ENCODE peak calls at places on chromosomes 7 and 10, in four cellular contexts. V is A673; W is naive thymus-derived CD4-positive, alpha-beta T cell; F is IMR-90. I is an unnamed sample. For H3K4me1, the result is how much of the 10 kb centered on the place peaks cover.

GRCh38 chr7:45711161-45711490 is 137.0 kb downstream of the ADCY1 start:
- DNase-seq in W (no peak), F (no peak), V (no peak), I (no peak)

GRCh38 chr10:123150229-123150985 is 2.5 kb downstream of the HMX2 start:
- DNase-seq in F (no peak), V (no peak), W (no peak), I (no peak)

GRCh38 chr10:49679480-49679893 is at the start of gene C10orf53:
- DNase-seq in W (no peak), F (peak), V (peak), I (peak)

GRCh38 chr7:84100866-84101265 is 93.7 kb downstream of the SEMA3A start:
- DNase-seq in F (peak), V (peak), W (no peak), I (no peak)

GRCh38 chr10:55628260-55628701 is 732.8 kb downstream of the ZWINT start:
- DNase-seq in V (peak), W (no peak), F (no peak), I (no peak)

GRCh38 chr10:116891208-116891607 is 41.9 kb downstream of the ENO4 start:
- DNase-seq in W (no peak), V (peak), F (peak), I (no peak)

GRCh38 chr7:142909921-142910521 is 23.5 kb downstream of the TRPV5 start:
- DNase-seq in V (no peak), F (no peak), W (no peak), I (no peak)

GRCh38 chr7:105649727-105650381 is 68.6 kb upstream of the EFCAB10 start:
- DNase-seq in V (peak), F (peak), W (no peak), I (peak)

GRCh38 chr10:122054046-122055025 is 65.4 kb downstream of the TACC2 start:
- DNase-seq in V (peak), W (no peak), F (peak), I (peak)

GRCh38 chr10:43953672-43954071 is 305.0 kb upstream of the ZNF32 start:
- DNase-seq in W (no peak), F (no peak), V (no peak), I (no peak)

GRCh38 chr10:13743963-13744362 is 157.2 kb downstream of the PRPF18 start:
- DNase-seq in V (no peak), F (no peak), W (no peak), I (no peak)

GRCh38 chr7:157690058-157690832 is 353.4 kb downstream of the DNAJB6 start:
- DNase-seq in V (no peak), W (no peak), F (no peak), I (no peak)

GRCh38 chr10:121526801-121527221 is 71.4 kb downstream of the FGFR2 start:
- DNase-seq in W (no peak), V (no peak), F (no peak), I (no peak)

GRCh38 chr10:96673318-96674099 is 46.8 kb downstream of the PIK3AP1 start:
- DNase-seq in V (no peak), W (no peak), F (peak), I (no peak)

GRCh38 chr10:3625959-3626751 is 158.9 kb downstream of the KLF6 start:
- DNase-seq in W (no peak), V (no peak), F (peak), I (no peak)

GRCh38 chr7:156927571-156928405 is 21.7 kb upstream of the NOM1 start:
- DNase-seq in F (no peak), V (no peak), W (no peak), I (peak)

GRCh38 chr7:73515184-73515583 is 6.9 kb downstream of the BAZ1B start:
- DNase-seq in W (no peak), F (no peak), V (peak), I (no peak)

GRCh38 chr10:72692897-72693598 is 1.1 kb downstream of the MCU start:
- DNase-seq in W (peak), F (peak), V (peak), I (no peak)

GRCh38 chr10:21515581-21516269 is 9.8 kb downstream of the SKIDA1 start:
- DNase-seq in V (no peak), F (no peak), W (no peak), I (no peak)

GRCh38 chr10:87861953-87862643 is 1.2 kb downstream of the KLLN start:
- DNase-seq in V (peak), W (peak), F (peak), I (peak)

GRCh38 chr7:105016083-105017075 is 2.4 kb downstream of the KMT2E start:
- DNase-seq in W (no peak), F (peak), V (no peak), I (no peak)

GRCh38 chr7:114649689-114650088 is 235.1 kb downstream of the FOXP2 start:
- DNase-seq in V (no peak), F (no peak), W (no peak), I (no peak)

GRCh38 chr7:91286432-91286831 is 22.2 kb downstream of the FZD1 start:
- DNase-seq in F (no peak), V (peak), W (no peak), I (no peak)

GRCh38 chr7:73844848-73845460 is 2.6 kb upstream of the METTL27 start:
- DNase-seq in V (no peak), W (no peak), F (peak), I (peak)

GRCh38 chr10:15472431-15473400 is 101.6 kb upstream of the FAM171A1 start:
- DNase-seq in W (no peak), F (peak), V (no peak), I (no peak)

GRCh38 chr7:151251926-151252835 is 3.7 kb upstream of the SMARCD3 start:
- DNase-seq in F (peak), W (no peak), V (peak), I (peak)

GRCh38 chr7:146654048-146654447 is 537.4 kb downstream of the CNTNAP2 start:
- DNase-seq in W (no peak), V (no peak), F (no peak), I (no peak)

GRCh38 chr7:57205000-57205399 is 72.8 kb upstream of the ZNF479 start:
- DNase-seq in V (no peak), W (no peak), F (no peak), I (no peak)

DNA sequence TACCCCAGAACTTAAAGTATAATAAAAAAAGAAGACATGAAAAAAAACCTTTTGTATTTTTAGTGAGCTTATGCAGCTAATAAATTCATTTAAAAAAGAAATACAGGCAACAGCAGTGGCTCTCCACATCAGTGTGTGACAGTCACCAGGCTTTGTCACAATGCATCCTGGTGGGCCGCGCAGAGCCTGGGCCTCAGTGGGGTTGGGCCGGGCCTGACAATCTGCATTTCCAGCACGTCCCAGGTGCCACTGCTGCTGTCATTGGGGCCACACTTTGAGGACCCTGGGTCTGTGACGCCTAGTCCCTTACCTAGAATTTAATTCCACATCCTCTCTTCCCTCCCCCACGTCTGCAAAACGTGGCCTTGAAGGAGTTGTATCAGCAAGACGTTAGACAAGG is 284.5 kb downstream of the ADARB2 start:
- DNase-seq in W (no peak), F (no peak), V (no peak), I (no peak)
- H3K27ac ChIP-seq in W (no peak), F (no peak), V (no peak), I (no peak)

DNA sequence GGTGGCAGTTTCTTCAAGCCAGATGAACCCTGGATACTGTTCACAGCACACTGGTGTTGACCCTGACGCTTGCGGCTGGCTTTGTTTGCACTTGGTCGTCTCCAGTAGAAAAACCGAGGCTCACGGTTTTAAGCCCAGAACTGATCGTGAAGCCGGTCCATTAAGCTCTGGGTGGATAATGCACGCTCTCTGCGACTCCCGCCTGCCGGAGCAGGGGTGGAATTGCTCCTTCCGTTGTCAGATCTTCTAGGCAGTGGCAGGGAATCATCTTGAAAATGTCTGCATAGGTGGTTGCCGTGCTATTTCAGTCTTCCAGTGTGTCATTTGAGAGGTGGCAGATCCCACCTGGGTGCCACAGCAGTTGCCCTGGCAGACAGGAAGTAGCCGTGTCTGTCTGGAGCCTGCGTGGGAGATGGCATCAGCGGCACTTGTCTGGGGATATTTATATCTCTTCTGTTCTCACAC is 35.9 kb upstream of the AP5Z1 start:
- DNase-seq in V (peak), F (peak), W (peak), I (no peak)
- H3K4me1 ChIP-seq in V (under half), F (under half), W (under half), I (under half)

GRCh38 chr7:7972128-7972527 is 3.5 kb downstream of the GLCCI1 start:
- DNase-seq in F (peak), W (peak), V (no peak), I (no peak)
- H3K27ac ChIP-seq in F (no peak), W (peak), V (no peak), I (no peak)

GRCh38 chr10:1120146-1120695 is 64.0 kb downstream of the WDR37 start:
- DNase-seq in W (no peak), F (no peak), V (no peak), I (no peak)

GRCh38 chr10:1120761-1121160 is 64.6 kb downstream of the WDR37 start:
- DNase-seq in F (no peak), W (no peak), V (peak), I (no peak)

GRCh38 chr10:1119501-1119900 is 63.3 kb downstream of the WDR37 start:
- DNase-seq in F (no peak), V (no peak), W (no peak), I (no peak)

GRCh38 chr10:1117651-1118050 is 61.5 kb downstream of the WDR37 start:
- DNase-seq in V (no peak), F (no peak), W (peak), I (no peak)

DNA sequence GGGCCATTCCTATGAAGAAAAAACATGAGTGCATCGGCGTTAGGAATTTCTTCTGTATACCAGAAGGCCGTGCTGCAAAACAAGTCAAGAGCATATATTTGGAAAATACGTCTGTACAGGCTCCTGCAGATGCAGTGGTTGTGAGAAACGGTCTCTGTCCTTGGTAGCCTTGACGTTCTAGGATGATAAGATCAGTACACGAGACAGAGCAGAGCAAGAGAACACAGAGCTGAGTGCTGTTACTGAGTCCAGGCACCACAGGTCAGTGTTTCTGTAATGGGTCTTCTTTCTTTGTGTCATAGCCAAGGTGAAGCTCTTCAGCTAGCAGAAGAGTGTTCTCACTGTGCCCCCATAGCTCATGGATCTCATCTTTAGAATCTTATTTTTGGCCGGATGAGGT is 62.8 kb downstream of the WDR37 start:
- DNase-seq in F (no peak), W (no peak), V (no peak), I (no peak)
- H3K4me1 ChIP-seq in F (under half), W (under half), V (under half), I (under half)

GRCh38 chr10:79296431-79296830 is 50.8 kb upstream of the PPIF start:
- DNase-seq in W (no peak), V (no peak), F (no peak), I (no peak)

GRCh38 chr10:79300711-79301110 is 46.6 kb upstream of the PPIF start:
- DNase-seq in F (no peak), W (no peak), V (no peak), I (no peak)

GRCh38 chr10:79301754-79302530 is 45.3 kb upstream of the PPIF start:
- DNase-seq in V (no peak), F (no peak), W (no peak), I (no peak)

GRCh38 chr10:79298403-79299244 is 48.6 kb upstream of the PPIF start:
- DNase-seq in V (peak), W (no peak), F (peak), I (peak)

DNA sequence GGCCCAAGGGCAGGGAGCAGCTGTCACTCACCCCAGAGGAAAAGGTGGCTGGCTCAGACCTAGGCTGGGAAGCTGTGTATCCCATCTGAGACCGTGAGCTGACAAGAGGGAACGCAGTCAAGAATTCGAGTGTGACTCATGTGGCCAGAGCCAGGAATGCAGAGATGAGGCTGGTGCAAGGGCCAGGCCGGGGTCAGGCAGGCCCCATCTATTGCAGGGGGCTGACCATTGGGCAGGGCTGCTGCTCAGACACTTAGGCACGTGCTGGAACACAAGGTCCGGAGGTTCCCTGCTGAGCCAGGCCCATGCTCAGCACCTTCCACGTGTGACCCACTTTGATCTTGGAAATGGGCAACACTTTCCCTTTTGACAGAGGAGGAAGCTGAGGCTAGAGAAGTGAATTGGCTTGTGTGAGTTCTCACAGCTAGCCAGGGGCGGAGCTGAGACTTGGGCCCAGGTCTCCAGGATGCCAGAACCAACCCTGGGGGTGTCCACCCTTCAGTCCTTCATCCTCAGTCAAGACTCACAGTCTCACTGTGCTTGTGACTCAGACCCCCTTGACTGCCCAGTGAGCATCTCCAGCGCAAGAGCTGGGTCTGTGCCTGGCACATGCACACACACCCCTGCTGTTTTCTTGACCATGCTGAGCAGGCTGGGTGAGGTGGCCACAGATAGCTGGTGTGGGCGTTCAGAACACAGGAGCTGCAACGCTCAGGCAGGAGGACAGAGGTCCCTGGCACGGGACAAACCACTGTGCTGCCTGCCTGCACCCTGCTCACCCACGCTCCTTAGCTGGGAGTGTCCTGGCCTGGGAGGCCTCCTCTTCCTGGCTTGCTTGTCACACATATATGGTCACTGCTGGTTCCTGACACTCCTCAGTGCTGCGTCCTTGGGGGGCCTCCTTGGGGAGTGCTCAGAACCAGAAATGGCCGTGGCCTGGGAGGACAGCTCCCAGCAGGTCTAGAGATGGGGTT is 47.6 kb upstream of the PPIF start:
- DNase-seq in W (no peak), V (no peak), F (peak), I (no peak)
- H3K27ac ChIP-seq in W (no peak), V (no peak), F (peak), I (no peak)

GRCh38 chr7:101991860-101992259 is 174.4 kb downstream of the CUX1 start:
- DNase-seq in V (no peak), F (no peak), W (no peak), I (no peak)
- H3K4me1 ChIP-seq in V (under half), F (under half), W (under half), I (under half)

DNA sequence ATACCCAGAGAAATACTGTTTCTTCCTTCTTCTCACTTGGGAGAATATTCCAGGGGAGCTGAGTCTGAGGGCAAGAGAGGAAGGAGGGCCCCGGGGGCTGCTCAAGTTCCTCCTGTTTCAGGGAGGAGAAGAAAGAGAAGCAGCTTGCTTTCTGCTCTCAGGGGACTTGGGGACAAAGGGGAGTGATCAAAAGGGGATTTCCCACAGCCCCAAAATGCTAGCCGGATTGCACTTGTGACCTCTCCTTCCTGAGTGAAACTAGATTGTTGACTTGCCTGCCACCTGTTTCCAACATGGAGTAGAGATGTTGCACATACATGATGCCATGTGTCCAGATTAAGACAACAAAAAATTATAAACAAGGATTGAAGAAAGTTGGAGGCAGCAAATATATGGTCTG is 28.7 kb upstream of the PDCD4 start:
- DNase-seq in F (no peak), V (peak), W (peak), I (no peak)
- H3K27ac ChIP-seq in F (no peak), V (no peak), W (peak), I (no peak)

DNA sequence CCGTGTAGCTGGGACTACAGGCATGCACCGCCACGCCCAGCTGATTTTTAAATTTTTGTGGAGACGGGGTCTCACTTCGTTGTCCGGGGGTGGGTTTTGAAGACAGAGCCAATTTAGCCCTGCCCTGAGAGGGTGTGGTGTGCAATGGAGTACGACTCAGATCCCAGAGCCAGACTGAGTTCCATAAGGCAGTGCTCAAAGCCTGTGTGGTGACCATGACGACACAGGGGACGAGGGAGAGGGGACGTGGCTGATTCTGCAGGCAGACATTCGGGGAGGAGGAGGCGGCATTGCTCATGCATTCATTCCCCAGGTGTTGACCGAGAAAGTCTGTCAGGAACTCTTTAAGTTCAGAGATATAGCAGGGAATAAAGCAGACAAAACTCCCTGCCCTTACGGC is 72.1 kb downstream of the ZMIZ1 start:
- DNase-seq in F (peak), V (no peak), W (no peak), I (no peak)
- H3K4me1 ChIP-seq in F (half or more), V (under half), W (half or more), I (under half)